ENCODE peak calls at places on chromosomes 4 and X, in seven cellular contexts. A is suprapubic skin, G is breast epithelium, E is transverse colon, J is GM12891, R is spleen, U is upper lobe of left lung. P is an unnamed sample.

GRCh38 chr4:123737156-123737555 is 340.6 kb downstream of the SPRY1 start:
- DNase-seq in A (no peak), G (no peak), E (no peak), J (no peak), R (no peak), U (no peak), P (no peak)

GRCh38 chr4:30753316-30753715 is 33.1 kb downstream of the PCDH7 start:
- DNase-seq in A (no peak), G (no peak), E (no peak), J (no peak), R (no peak), U (no peak), P (no peak)

GRCh38 chr4:16617416-16617815 is 281.0 kb downstream of the LDB2 start:
- DNase-seq in A (no peak), G (no peak), E (no peak), J (no peak), R (no peak), U (no peak), P (no peak)

GRCh38 chrX:103628386-103629290 is at the start of gene TCEAL1:
- DNase-seq in A (peak; percentile 73), G (peak; percentile 56), E (peak; percentile 74), J (no peak), R (peak; percentile 86), U (peak; percentile 79), P (no peak)

GRCh38 chr4:59102311-59102710 is 1992.1 kb upstream of the IGFBP7 start:
- DNase-seq in A (no peak), G (no peak), E (no peak), J (no peak), R (no peak), U (no peak), P (no peak)

GRCh38 chr4:2843909-2844584 is 403 bp downstream of the ADD1 start:
- DNase-seq in A (peak; percentile 79), G (no peak), E (peak; percentile 50), J (no peak), R (peak; percentile 90), U (peak; percentile 69), P (peak; percentile 14)

GRCh38 chr4:144754562-144755410 is 108.8 kb downstream of the HHIP start:
- DNase-seq in A (no peak), G (no peak), E (no peak), J (peak; percentile 1), R (no peak), U (no peak), P (no peak)

GRCh38 chrX:109294097-109294815 is 187.6 kb downstream of the GUCY2F start:
- DNase-seq in A (no peak), G (no peak), E (no peak), J (no peak), R (no peak), U (no peak), P (no peak)

GRCh38 chr4:5366421-5366820 is 315.1 kb downstream of the STK32B start:
- DNase-seq in A (no peak), G (no peak), E (no peak), J (no peak), R (no peak), U (no peak), P (no peak)

GRCh38 chr4:8192748-8193738 is 6.0 kb upstream of the SH3TC1 start:
- DNase-seq in A (no peak), G (no peak), E (peak; percentile 77), J (peak; percentile 66), R (peak; percentile 86), U (peak; percentile 79), P (peak; percentile 64)

GRCh38 chr4:179095585-179096228 is 1653.5 kb upstream of the AGA start:
- DNase-seq in A (no peak), G (no peak), E (no peak), J (no peak), R (no peak), U (no peak), P (no peak)

GRCh38 chr4:133775881-133776280 is 425.7 kb downstream of the PABPC4L start:
- DNase-seq in A (no peak), G (no peak), E (no peak), J (no peak), R (no peak), U (no peak), P (no peak)

GRCh38 chr4:82561745-82562552 is at the start of gene TMEM150C:
- DNase-seq in A (peak; percentile 59), G (peak; percentile 56), E (peak; percentile 22), J (peak; percentile 21), R (no peak), U (no peak), P (peak; percentile 19)

GRCh38 chrX:129984196-129984962 is 1.9 kb downstream of the BCORL1 start:
- DNase-seq in A (peak; percentile 74), G (no peak), E (peak; percentile 28), J (no peak), R (peak; percentile 89), U (peak; percentile 33), P (peak; percentile 42)

GRCh38 chr4:78610546-78611214 is 59.1 kb downstream of the ANXA3 start:
- DNase-seq in A (no peak), G (no peak), E (no peak), J (no peak), R (no peak), U (no peak), P (no peak)

GRCh38 chr4:8117278-8117682 is 41.3 kb downstream of the ABLIM2 start:
- DNase-seq in A (no peak), G (no peak), E (peak; percentile 68), J (peak; percentile 55), R (no peak), U (no peak), P (no peak)

GRCh38 chr4:115396034-115396433 is 282.6 kb upstream of the NDST4 start:
- DNase-seq in A (no peak), G (no peak), E (no peak), J (no peak), R (no peak), U (no peak), P (no peak)

GRCh38 chr4:183830438-183830985 is 74.6 kb upstream of the STOX2 start:
- DNase-seq in A (no peak), G (no peak), E (no peak), J (no peak), R (no peak), U (peak; percentile 44), P (no peak)

GRCh38 chr4:67122029-67122428 is 423.3 kb downstream of the CENPC start:
- DNase-seq in A (no peak), G (no peak), E (no peak), J (no peak), R (no peak), U (no peak), P (no peak)

GRCh38 chr4:11801466-11802446 is 373.1 kb upstream of the HS3ST1 start:
- DNase-seq in A (no peak), G (no peak), E (no peak), J (no peak), R (no peak), U (no peak), P (no peak)

DNA sequence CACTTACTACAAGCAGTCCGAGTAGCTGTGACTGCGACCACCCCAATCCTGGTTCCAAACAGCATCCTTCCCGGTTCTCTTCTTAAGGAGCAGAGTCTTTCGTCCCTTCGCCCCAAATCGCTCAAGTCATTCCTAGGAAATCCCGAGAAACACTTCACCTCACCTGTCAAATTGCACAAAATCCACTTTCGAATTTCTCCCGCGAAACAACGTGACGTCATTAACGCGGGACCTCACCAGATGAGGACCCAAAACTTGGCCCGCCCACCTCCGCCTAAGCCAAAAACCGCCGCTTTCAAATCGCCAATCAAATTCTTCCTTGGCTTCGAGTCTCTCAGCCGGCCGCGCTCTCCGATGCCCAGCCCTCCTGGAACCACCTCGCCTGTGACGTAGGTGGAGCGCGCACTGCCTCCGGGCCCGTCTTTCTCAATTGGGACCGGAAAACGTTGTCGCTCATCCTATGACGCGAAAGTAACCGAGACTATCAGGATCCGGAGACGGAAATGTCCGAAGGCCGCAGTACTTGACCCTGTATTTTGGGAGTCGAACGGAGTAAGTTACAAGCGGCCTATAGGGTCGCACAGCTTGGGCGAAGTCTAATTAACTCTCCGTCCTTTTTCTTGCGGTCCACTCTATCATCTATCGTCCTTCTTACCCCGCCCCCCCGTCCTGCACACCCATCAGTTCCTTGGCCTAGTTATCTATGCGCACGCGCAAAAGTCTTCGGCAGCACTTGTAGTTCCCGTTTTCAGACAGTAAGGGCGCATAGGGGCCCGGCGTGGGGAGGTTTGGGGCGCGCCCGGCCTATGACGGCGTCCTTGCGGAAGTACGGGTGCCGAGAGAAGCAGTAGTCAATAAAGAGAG is at the start of the genes LARP7 and ZGRF1:
- DNase-seq in A (peak; percentile 99), G (peak; percentile 99), E (peak; percentile 99), J (peak; percentile 62), R (peak; percentile 99), U (peak; percentile 99), P (peak; percentile 70)
- TF ChIP-seq POLR2A in A (peak; percentile 58), G (peak; percentile 8), E (peak; percentile 55), J (peak; percentile 67), R (no peak), U (no peak), P (peak; percentile 77)

GRCh38 chrX:154734101-154734781 is 16.6 kb downstream of the GAB3 start:
- DNase-seq in A (no peak), G (no peak), E (peak; percentile 19), J (no peak), R (peak; percentile 82), U (peak; percentile 71), P (no peak)

GRCh38 chrX:154733072-154733425 is 17.8 kb downstream of the GAB3 start:
- DNase-seq in A (no peak), G (no peak), E (no peak), J (no peak), R (no peak), U (no peak), P (no peak)

GRCh38 chrX:154732421-154733071 is 18.3 kb downstream of the GAB3 start:
- DNase-seq in A (no peak), G (no peak), E (no peak), J (no peak), R (no peak), U (peak; percentile 45), P (no peak)

GRCh38 chrX:154738013-154738738 is 12.7 kb downstream of the GAB3 start:
- DNase-seq in A (no peak), G (no peak), E (peak; percentile 45), J (no peak), R (no peak), U (peak; percentile 61), P (no peak)

GRCh38 chrX:154735695-154736393 is 15.0 kb downstream of the GAB3 start:
- DNase-seq in A (no peak), G (no peak), E (peak; percentile 51), J (no peak), R (no peak), U (peak; percentile 65), P (no peak)
- TF ChIP-seq POLR2AphosphoS5 in A (no peak), G (no peak), E (peak; percentile 59), J (no peak), R (no peak), U (peak; percentile 57), P (no peak)

DNA sequence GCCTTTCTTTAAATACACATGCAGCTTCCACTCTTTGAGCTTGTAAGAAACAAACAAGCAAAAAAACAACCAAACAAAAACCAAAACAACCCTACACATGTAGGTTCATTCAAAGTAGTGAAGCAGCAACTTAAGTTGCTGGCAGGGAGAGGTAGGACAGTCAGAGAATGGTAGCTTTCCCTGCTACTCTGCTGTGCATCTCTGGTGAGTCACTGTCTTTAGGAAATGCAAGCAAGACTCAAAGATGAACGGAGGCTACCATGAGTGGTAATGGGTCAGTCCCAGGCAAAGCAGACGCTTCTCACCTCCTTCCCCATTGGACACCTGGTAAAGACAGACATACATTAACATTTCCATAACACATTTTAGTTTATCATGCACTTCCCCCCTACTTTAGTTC is 43.2 kb downstream of the PGRMC2 start:
- DNase-seq in A (no peak), G (no peak), E (no peak), J (no peak), R (no peak), U (no peak), P (no peak)
- TF ChIP-seq POLR2A in A (no peak), G (no peak), E (no peak), J (no peak), R (no peak), U (no peak), P (no peak)

GRCh38 chrX:96563663-96564062 is 121.0 kb upstream of the DIAPH2 start:
- DNase-seq in A (no peak), G (no peak), E (no peak), J (no peak), R (no peak), U (no peak), P (no peak)
- TF ChIP-seq POLR2AphosphoS5 in A (peak; percentile 68), G (no peak), E (peak; percentile 16), J (no peak), R (no peak), U (no peak), P (no peak)

P was measured in GM12892.